ENCODE peak calls at places on chromosomes 16 and 17, in ten cellular contexts. One of them, this sample, is unnamed.

GRCh38 chr17:50177983-50178834 is 12.4 kb downstream of the SGCA start:
- DNase-seq in ovary: peak; percentile 82
- DNase-seq in PC-9: peak; percentile 92
- DNase-seq in left ventricle myocardium inferior: peak; percentile 80
- DNase-seq in heart right ventricle: peak; percentile 89
- DNase-seq in endothelial cell of umbilical vein: peak; percentile 84
- DNase-seq in A549: peak; percentile 98
- DNase-seq in fibroblast of lung: peak; percentile 97
- DNase-seq in fibroblast of mammary gland: peak; percentile 98
- DNase-seq in fibroblast of the aortic adventitia: peak; percentile 96
- DNase-seq in this sample: peak; percentile 94

GRCh38 chr17:63445571-63446217 is 412 bp downstream of the CYB561 start:
- DNase-seq in fibroblast of lung: no peak
- DNase-seq in fibroblast of mammary gland: no peak
- DNase-seq in heart right ventricle: no peak
- DNase-seq in left ventricle myocardium inferior: no peak
- DNase-seq in A549: peak; percentile 92
- DNase-seq in PC-9: peak; percentile 70
- DNase-seq in fibroblast of the aortic adventitia: peak; percentile 32
- DNase-seq in ovary: no peak
- DNase-seq in endothelial cell of umbilical vein: peak; percentile 63
- DNase-seq in this sample: no peak

GRCh38 chr17:55462711-55463110 is 41.1 kb upstream of the MMD start:
- DNase-seq in A549: no peak
- DNase-seq in heart right ventricle: no peak
- DNase-seq in PC-9: no peak
- DNase-seq in fibroblast of the aortic adventitia: peak; percentile 19
- DNase-seq in left ventricle myocardium inferior: no peak
- DNase-seq in ovary: no peak
- DNase-seq in fibroblast of mammary gland: no peak
- DNase-seq in fibroblast of lung: no peak
- DNase-seq in endothelial cell of umbilical vein: no peak
- DNase-seq in this sample: no peak

GRCh38 chr16:11913425-11914079 is 2.2 kb downstream of the GSPT1 start:
- DNase-seq in left ventricle myocardium inferior: no peak
- DNase-seq in ovary: no peak
- DNase-seq in fibroblast of lung: peak; percentile 6
- DNase-seq in fibroblast of the aortic adventitia: peak; percentile 15
- DNase-seq in A549: no peak
- DNase-seq in PC-9: no peak
- DNase-seq in endothelial cell of umbilical vein: peak; percentile 29
- DNase-seq in fibroblast of mammary gland: peak; percentile 66
- DNase-seq in heart right ventricle: no peak
- DNase-seq in this sample: peak; percentile 41

GRCh38 chr17:57945999-57946797 is 9.0 kb downstream of the CUEDC1 start:
- DNase-seq in PC-9: no peak
- DNase-seq in left ventricle myocardium inferior: no peak
- DNase-seq in ovary: no peak
- DNase-seq in fibroblast of lung: peak; percentile 42
- DNase-seq in fibroblast of mammary gland: peak; percentile 62
- DNase-seq in heart right ventricle: no peak
- DNase-seq in fibroblast of the aortic adventitia: peak; percentile 35
- DNase-seq in A549: no peak
- DNase-seq in endothelial cell of umbilical vein: no peak
- DNase-seq in this sample: peak; percentile 46

GRCh38 chr17:43540821-43541674 is 5.1 kb downstream of the ETV4 start:
- DNase-seq in fibroblast of mammary gland: peak; percentile 49
- DNase-seq in ovary: no peak
- DNase-seq in left ventricle myocardium inferior: peak; percentile 40
- DNase-seq in PC-9: no peak
- DNase-seq in endothelial cell of umbilical vein: no peak
- DNase-seq in heart right ventricle: no peak
- DNase-seq in fibroblast of lung: peak; percentile 50
- DNase-seq in fibroblast of the aortic adventitia: peak; percentile 49
- DNase-seq in A549: no peak
- DNase-seq in this sample: peak; percentile 51

GRCh38 chr16:11155284-11155806 is 100.7 kb downstream of the SOCS1 start:
- DNase-seq in endothelial cell of umbilical vein: no peak
- DNase-seq in PC-9: peak; percentile 45
- DNase-seq in A549: no peak
- DNase-seq in fibroblast of mammary gland: peak; percentile 41
- DNase-seq in fibroblast of lung: peak; percentile 93
- DNase-seq in ovary: no peak
- DNase-seq in heart right ventricle: no peak
- DNase-seq in left ventricle myocardium inferior: no peak
- DNase-seq in fibroblast of the aortic adventitia: peak; percentile 91
- DNase-seq in this sample: peak; percentile 82

GRCh38 chr17:19409509-19409908 is 1.5 kb upstream of the RNF112 start:
- DNase-seq in fibroblast of the aortic adventitia: peak; percentile 48
- DNase-seq in PC-9: no peak
- DNase-seq in endothelial cell of umbilical vein: no peak
- DNase-seq in fibroblast of lung: no peak
- DNase-seq in heart right ventricle: no peak
- DNase-seq in fibroblast of mammary gland: peak; percentile 89
- DNase-seq in ovary: no peak
- DNase-seq in left ventricle myocardium inferior: no peak
- DNase-seq in A549: no peak
- DNase-seq in this sample: peak; percentile 61

GRCh38 chr17:49343273-49343672 is 18.8 kb downstream of the ZNF652 start:
- DNase-seq in left ventricle myocardium inferior: no peak
- DNase-seq in A549: no peak
- DNase-seq in fibroblast of mammary gland: peak; percentile 48
- DNase-seq in endothelial cell of umbilical vein: peak; percentile 14
- DNase-seq in PC-9: no peak
- DNase-seq in ovary: no peak
- DNase-seq in fibroblast of lung: no peak
- DNase-seq in heart right ventricle: no peak
- DNase-seq in fibroblast of the aortic adventitia: peak; percentile 32
- DNase-seq in this sample: peak; percentile 49

GRCh38 chr16:2458887-2459646 is 842 bp upstream of the TEDC2 start:
- DNase-seq in ovary: no peak
- DNase-seq in endothelial cell of umbilical vein: no peak
- DNase-seq in heart right ventricle: no peak
- DNase-seq in left ventricle myocardium inferior: no peak
- DNase-seq in A549: no peak
- DNase-seq in fibroblast of lung: no peak
- DNase-seq in fibroblast of the aortic adventitia: no peak
- DNase-seq in PC-9: no peak
- DNase-seq in fibroblast of mammary gland: no peak
- DNase-seq in this sample: no peak

GRCh38 chr17:79658811-79659207 is 48.0 kb upstream of the RBFOX3 start:
- DNase-seq in heart right ventricle: no peak
- DNase-seq in fibroblast of mammary gland: peak; percentile 25
- DNase-seq in fibroblast of lung: peak; percentile 6
- DNase-seq in A549: peak; percentile 70
- DNase-seq in fibroblast of the aortic adventitia: peak; percentile 1
- DNase-seq in left ventricle myocardium inferior: no peak
- DNase-seq in PC-9: no peak
- DNase-seq in endothelial cell of umbilical vein: peak; percentile 32
- DNase-seq in ovary: peak; percentile 22
- DNase-seq in this sample: peak; percentile 25

GRCh38 chr16:3249020-3249419 is 7.4 kb downstream of the MEFV start:
- DNase-seq in A549: no peak
- DNase-seq in PC-9: no peak
- DNase-seq in fibroblast of mammary gland: no peak
- DNase-seq in endothelial cell of umbilical vein: no peak
- DNase-seq in left ventricle myocardium inferior: no peak
- DNase-seq in fibroblast of lung: no peak
- DNase-seq in ovary: no peak
- DNase-seq in fibroblast of the aortic adventitia: no peak
- DNase-seq in heart right ventricle: no peak
- DNase-seq in this sample: no peak

GRCh38 chr17:42387221-42387657 is 1.0 kb downstream of the STAT3 start:
- DNase-seq in A549: no peak
- DNase-seq in endothelial cell of umbilical vein: peak; percentile 64
- DNase-seq in PC-9: no peak
- DNase-seq in ovary: no peak
- DNase-seq in fibroblast of lung: peak; percentile 89
- DNase-seq in fibroblast of mammary gland: peak; percentile 87
- DNase-seq in left ventricle myocardium inferior: no peak
- DNase-seq in heart right ventricle: no peak
- DNase-seq in fibroblast of the aortic adventitia: peak; percentile 86
- DNase-seq in this sample: peak; percentile 84

GRCh38 chr17:42389135-42389417 is 834 bp upstream of the STAT3 start:
- DNase-seq in heart right ventricle: no peak
- DNase-seq in ovary: no peak
- DNase-seq in A549: no peak
- DNase-seq in fibroblast of lung: no peak
- DNase-seq in left ventricle myocardium inferior: no peak
- DNase-seq in fibroblast of the aortic adventitia: no peak
- DNase-seq in PC-9: no peak
- DNase-seq in endothelial cell of umbilical vein: no peak
- DNase-seq in fibroblast of mammary gland: no peak
- DNase-seq in this sample: no peak

GRCh38 chr17:42388381-42389134 is at the start of gene STAT3:
- DNase-seq in heart right ventricle: peak; percentile 100
- DNase-seq in fibroblast of the aortic adventitia: peak; percentile 100
- DNase-seq in fibroblast of lung: peak; percentile 100
- DNase-seq in fibroblast of mammary gland: peak; percentile 100
- DNase-seq in ovary: peak; percentile 100
- DNase-seq in left ventricle myocardium inferior: peak; percentile 100
- DNase-seq in endothelial cell of umbilical vein: peak; percentile 100
- DNase-seq in PC-9: peak; percentile 100
- DNase-seq in A549: peak; percentile 99
- DNase-seq in this sample: peak; percentile 100

GRCh38 chr17:42387663-42388380 is 420 bp downstream of the STAT3 start:
- DNase-seq in fibroblast of the aortic adventitia: peak; percentile 34
- DNase-seq in fibroblast of mammary gland: no peak
- DNase-seq in heart right ventricle: peak; percentile 36
- DNase-seq in fibroblast of lung: peak; percentile 33
- DNase-seq in PC-9: peak; percentile 56
- DNase-seq in endothelial cell of umbilical vein: peak; percentile 41
- DNase-seq in left ventricle myocardium inferior: peak; percentile 38
- DNase-seq in A549: no peak
- DNase-seq in ovary: no peak
- DNase-seq in this sample: peak; percentile 46

GRCh38 chr17:42386784-42387183 is 1.5 kb downstream of the STAT3 start:
- DNase-seq in heart right ventricle: no peak
- DNase-seq in PC-9: no peak
- DNase-seq in fibroblast of the aortic adventitia: peak; percentile 42
- DNase-seq in ovary: no peak
- DNase-seq in endothelial cell of umbilical vein: no peak
- DNase-seq in fibroblast of lung: no peak
- DNase-seq in fibroblast of mammary gland: no peak
- DNase-seq in A549: no peak
- DNase-seq in left ventricle myocardium inferior: no peak
- DNase-seq in this sample: no peak
- H3K4me3 ChIP-seq in heart right ventricle: peak overlapping the region; percentile 89
- H3K4me3 ChIP-seq in PC-9: peak overlapping the region; percentile 77
- H3K4me3 ChIP-seq in fibroblast of the aortic adventitia: peak overlapping the region; percentile 93
- H3K4me3 ChIP-seq in ovary: peak overlapping the region; percentile 100
- H3K4me3 ChIP-seq in endothelial cell of umbilical vein: peak overlapping the region; percentile 41
- H3K4me3 ChIP-seq in fibroblast of lung: peak overlapping the region; percentile 99
- H3K4me3 ChIP-seq in fibroblast of mammary gland: peak overlapping the region; percentile 88
- H3K4me3 ChIP-seq in A549: peak overlapping the region; percentile 88
- H3K4me3 ChIP-seq in left ventricle myocardium inferior: peak overlapping the region; percentile 81
- H3K4me3 ChIP-seq in this sample: peak overlapping the region; percentile 96

GRCh38 chr17:29954405-29954804 is 13.0 kb downstream of the EFCAB5 start:
- DNase-seq in A549: no peak
- DNase-seq in fibroblast of lung: no peak
- DNase-seq in fibroblast of mammary gland: no peak
- DNase-seq in heart right ventricle: no peak
- DNase-seq in endothelial cell of umbilical vein: no peak
- DNase-seq in fibroblast of the aortic adventitia: no peak
- DNase-seq in left ventricle myocardium inferior: no peak
- DNase-seq in ovary: no peak
- DNase-seq in PC-9: no peak
- DNase-seq in this sample: no peak
- TF ChIP-seq CTCF in A549: no peak
- TF ChIP-seq CTCF in fibroblast of lung: no peak
- TF ChIP-seq CTCF in fibroblast of mammary gland: peak; percentile 8
- TF ChIP-seq CTCF in heart right ventricle: no peak
- TF ChIP-seq CTCF in endothelial cell of umbilical vein: no peak
- TF ChIP-seq CTCF in fibroblast of the aortic adventitia: no peak
- TF ChIP-seq CTCF in left ventricle myocardium inferior: no peak
- TF ChIP-seq CTCF in ovary: no peak
- TF ChIP-seq CTCF in PC-9: no peak
- TF ChIP-seq CTCF in this sample: no peak

DNA sequence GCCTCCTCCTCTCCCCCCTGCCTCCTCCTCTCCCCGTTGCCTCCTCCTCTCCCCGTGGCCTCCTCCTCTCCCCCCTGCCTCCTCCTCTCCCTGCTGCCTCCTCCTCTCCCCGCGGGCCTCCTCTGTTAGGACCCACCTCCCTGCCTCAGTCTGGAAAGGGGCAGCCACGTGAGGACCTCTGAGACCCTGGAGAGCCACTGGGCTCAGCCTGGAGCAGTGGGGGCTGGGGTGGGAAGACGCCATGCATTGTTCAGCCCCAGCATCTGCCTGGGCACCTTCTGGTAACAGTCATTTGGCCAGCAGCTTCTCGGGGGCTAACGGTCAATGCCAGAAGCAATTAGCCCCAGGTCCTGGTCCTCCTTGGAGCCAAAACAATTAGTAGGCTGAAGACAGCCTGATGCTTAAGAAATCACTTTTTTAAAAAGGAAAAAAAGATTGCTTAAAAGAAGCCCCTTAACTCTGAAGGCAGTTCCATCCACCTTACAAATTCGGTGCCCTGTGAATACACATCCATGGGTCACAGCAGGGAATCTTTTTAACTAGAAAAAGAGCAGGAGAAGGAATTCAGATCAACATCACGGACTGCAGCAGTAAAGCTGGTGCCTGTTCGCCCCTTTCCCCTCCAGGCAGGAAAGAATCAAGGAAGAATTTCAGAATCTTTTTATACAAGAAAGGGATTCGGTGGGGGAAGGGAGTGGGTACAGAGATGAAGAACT is 29.8 kb downstream of the NXN start:
- DNase-seq in ovary: no peak
- DNase-seq in A549: no peak
- DNase-seq in heart right ventricle: no peak
- DNase-seq in endothelial cell of umbilical vein: no peak
- DNase-seq in PC-9: no peak
- DNase-seq in fibroblast of lung: no peak
- DNase-seq in fibroblast of mammary gland: no peak
- DNase-seq in left ventricle myocardium inferior: no peak
- DNase-seq in fibroblast of the aortic adventitia: no peak
- DNase-seq in this sample: no peak
- H3K4me3 ChIP-seq in ovary: no peak overlapping the region
- H3K4me3 ChIP-seq in A549: no peak overlapping the region
- H3K4me3 ChIP-seq in heart right ventricle: no peak overlapping the region
- H3K4me3 ChIP-seq in endothelial cell of umbilical vein: no peak overlapping the region
- H3K4me3 ChIP-seq in PC-9: no peak overlapping the region
- H3K4me3 ChIP-seq in fibroblast of lung: no peak overlapping the region
- H3K4me3 ChIP-seq in fibroblast of mammary gland: no peak overlapping the region
- H3K4me3 ChIP-seq in left ventricle myocardium inferior: no peak overlapping the region
- H3K4me3 ChIP-seq in fibroblast of the aortic adventitia: no peak overlapping the region
- H3K4me3 ChIP-seq in this sample: no peak overlapping the region

DNA sequence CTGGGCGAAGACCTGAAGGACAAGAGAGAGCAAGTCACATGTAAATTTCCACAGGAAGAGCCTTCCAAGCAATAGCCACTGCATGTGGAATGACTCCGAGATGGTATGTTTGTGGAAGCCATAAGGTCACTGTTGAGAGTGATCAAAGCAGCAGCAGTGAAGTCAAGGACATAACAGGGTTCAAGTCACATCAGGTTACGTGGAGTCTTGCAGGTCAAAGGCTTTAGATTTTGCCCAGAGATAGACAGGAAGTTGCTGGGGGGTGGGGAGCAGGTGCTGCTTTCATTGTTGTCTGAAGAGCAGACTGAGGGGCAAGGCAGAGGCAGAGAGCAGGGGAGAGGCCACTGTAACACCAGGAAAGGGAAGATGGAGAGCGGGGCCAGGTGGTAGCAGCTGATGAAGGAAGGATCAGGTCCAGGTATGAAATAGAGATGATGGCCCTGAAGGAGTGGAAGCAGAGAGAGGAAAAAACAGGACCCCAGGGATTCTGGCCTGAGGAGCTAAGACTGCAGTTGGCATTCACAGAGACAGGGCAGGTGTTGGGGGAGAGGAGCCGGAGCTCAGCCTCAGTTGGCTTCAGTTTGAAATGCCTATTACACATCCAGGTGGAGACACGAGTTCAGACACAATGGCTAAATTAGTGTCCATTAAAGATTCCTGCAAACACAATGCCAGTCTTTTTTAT is 129.3 kb upstream of the AXIN2 start:
- DNase-seq in fibroblast of lung: no peak
- DNase-seq in heart right ventricle: no peak
- DNase-seq in fibroblast of the aortic adventitia: no peak
- DNase-seq in left ventricle myocardium inferior: no peak
- DNase-seq in PC-9: no peak
- DNase-seq in A549: no peak
- DNase-seq in ovary: no peak
- DNase-seq in endothelial cell of umbilical vein: no peak
- DNase-seq in fibroblast of mammary gland: no peak
- DNase-seq in this sample: no peak
- TF ChIP-seq CTCF in fibroblast of lung: no peak
- TF ChIP-seq CTCF in heart right ventricle: no peak
- TF ChIP-seq CTCF in fibroblast of the aortic adventitia: no peak
- TF ChIP-seq CTCF in left ventricle myocardium inferior: no peak
- TF ChIP-seq CTCF in PC-9: no peak
- TF ChIP-seq CTCF in A549: no peak
- TF ChIP-seq CTCF in ovary: no peak
- TF ChIP-seq CTCF in endothelial cell of umbilical vein: no peak
- TF ChIP-seq CTCF in fibroblast of mammary gland: no peak
- TF ChIP-seq CTCF in this sample: no peak

This sample was measured in cardiac fibroblast.